ENCODE peak calls at places on chromosomes 11 and 22, in seven cellular contexts. D is HCT116, H is SK-N-SH, Y is K562, T is H1, R is HepG2, A is GM12878. N is an unnamed sample.
A peak's percentile ranks its signal among the peaks of the same experiment; 100 is the strongest.

GRCh38 chr11:76860539-76861475 is at the start of gene ACER3:
- DNase-seq in Y (peak; percentile 96), A (peak; percentile 45), D (peak; percentile 76), T (peak; percentile 93), H (peak; percentile 99), R (peak; percentile 78), N (peak; percentile 63)

GRCh38 chr22:50551160-50551752 is 5.6 kb downstream of the KLHDC7B start:
- DNase-seq in T (no peak), H (no peak), D (no peak), A (no peak), R (no peak), Y (no peak), N (no peak)

GRCh38 chr11:1085440-1086170 is 10.9 kb downstream of the MUC2 start:
- DNase-seq in Y (no peak), T (no peak), A (no peak), H (no peak), R (no peak), D (no peak), N (no peak)

GRCh38 chr11:91822805-91823204 is 401.8 kb upstream of the FAT3 start:
- DNase-seq in T (no peak), R (no peak), H (no peak), Y (peak; percentile 44), A (no peak), D (no peak), N (no peak)

GRCh38 chr11:107043242-107043991 is 25.1 kb upstream of the GUCY1A2 start:
- DNase-seq in H (no peak), R (no peak), T (no peak), Y (no peak), A (peak; percentile 71), D (no peak), N (no peak)

GRCh38 chr11:34234086-34234740 is 123.6 kb downstream of the ABTB2 start:
- DNase-seq in A (peak; percentile 88), Y (peak; percentile 70), H (no peak), R (no peak), T (peak; percentile 67), D (peak; percentile 64), N (no peak)

GRCh38 chr11:64074239-64074638 is 38.5 kb downstream of the FLRT1 start:
- DNase-seq in R (no peak), H (no peak), D (no peak), Y (peak; percentile 80), A (no peak), T (no peak), N (no peak)

GRCh38 chr22:41217553-41218157 is 12.5 kb downstream of the L3MBTL2 start:
- DNase-seq in R (no peak), Y (peak; percentile 10), D (no peak), H (no peak), T (peak; percentile 64), A (no peak), N (no peak)

GRCh38 chr11:46916669-46917108 is 1.7 kb downstream of the LRP4 start:
- DNase-seq in D (no peak), R (peak; percentile 55), T (peak; percentile 69), Y (peak; percentile 24), A (no peak), H (peak; percentile 81), N (no peak)

GRCh38 chr11:134224710-134225662 is 515 bp downstream of the VPS26B start:
- DNase-seq in T (no peak), D (no peak), R (peak; percentile 14), Y (peak; percentile 68), H (peak; percentile 66), A (no peak), N (no peak)

GRCh38 chr22:48244388-48245118 is 1482.1 kb downstream of the TBC1D22A start:
- DNase-seq in D (no peak), R (no peak), H (no peak), A (no peak), T (peak; percentile 20), Y (no peak), N (no peak)

GRCh38 chr22:44331881-44332714 is 19.3 kb upstream of the SHISAL1 start:
- DNase-seq in H (peak; percentile 86), T (no peak), D (no peak), Y (no peak), A (no peak), R (no peak), N (no peak)

GRCh38 chr11:128892866-128893565 is 1.9 kb downstream of the KCNJ5 start:
- DNase-seq in R (no peak), A (no peak), T (no peak), Y (no peak), H (no peak), D (no peak), N (no peak)

GRCh38 chr22:49825944-49826602 is 1.6 kb downstream of the BRD1 start:
- DNase-seq in R (peak; percentile 38), H (no peak), A (no peak), T (no peak), Y (peak; percentile 55), D (no peak), N (no peak)

GRCh38 chr11:19853016-19853415 is 140.4 kb downstream of the NAV2 start:
- DNase-seq in Y (no peak), A (no peak), T (no peak), R (no peak), D (no peak), H (no peak), N (no peak)

GRCh38 chr11:119509969-119510401 is 87.0 kb upstream of the THY1 start:
- DNase-seq in Y (peak; percentile 12), T (no peak), H (no peak), R (no peak), A (peak; percentile 76), D (no peak), N (no peak)

GRCh38 chr11:119512373-119512772 is 89.4 kb upstream of the THY1 start:
- DNase-seq in Y (no peak), D (no peak), A (peak; percentile 34), T (no peak), R (no peak), H (no peak), N (no peak)

GRCh38 chr11:119513806-119514170 is 90.8 kb upstream of the THY1 start:
- DNase-seq in H (no peak), Y (no peak), T (no peak), R (no peak), A (no peak), D (no peak), N (no peak)

GRCh38 chr11:119513141-119513805 is 90.3 kb upstream of the THY1 start:
- DNase-seq in D (no peak), Y (no peak), A (no peak), H (no peak), R (no peak), T (no peak), N (no peak)

DNA sequence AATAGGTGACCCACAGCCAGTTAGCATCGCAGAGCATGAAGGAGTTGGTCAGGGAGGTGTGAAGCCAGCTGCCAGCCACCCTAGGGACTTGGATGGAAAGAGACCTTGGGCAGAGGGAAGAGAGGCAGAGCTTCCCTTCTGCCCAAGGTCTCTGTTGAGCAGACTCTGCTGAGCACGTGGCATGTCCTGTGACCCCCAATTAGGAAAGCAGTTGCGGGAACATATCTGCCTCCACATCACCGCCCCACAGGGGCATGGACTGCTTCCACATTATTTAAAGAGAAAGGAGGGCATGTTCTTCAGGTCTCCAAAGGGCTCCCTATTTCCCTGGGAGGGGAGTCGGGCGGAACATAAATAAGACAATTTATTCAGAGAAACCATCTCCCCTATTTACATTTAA is 88.6 kb upstream of the THY1 start:
- DNase-seq in H (no peak), D (no peak), A (no peak), Y (no peak), R (no peak), T (no peak), N (no peak)
- TF ChIP-seq SIN3A in H (no peak), D (no peak), A (no peak), Y (no peak), R (no peak), T (no peak), N (no peak)

GRCh38 chr11:61075891-61076290 is 26.4 kb upstream of the CD5 start:
- DNase-seq in A (no peak), T (no peak), D (no peak), R (peak; percentile 34), H (no peak), Y (no peak), N (no peak)

GRCh38 chr11:61069427-61069826 is 32.9 kb upstream of the CD5 start:
- DNase-seq in T (no peak), Y (no peak), D (no peak), R (no peak), A (no peak), H (no peak), N (no peak)

GRCh38 chr11:61071880-61072279 is 30.4 kb upstream of the CD5 start:
- DNase-seq in R (no peak), A (no peak), H (no peak), Y (no peak), T (no peak), D (no peak), N (no peak)

GRCh38 chr11:61071208-61071681 is 31.0 kb upstream of the CD5 start:
- DNase-seq in Y (no peak), R (no peak), T (no peak), A (no peak), H (no peak), D (no peak), N (no peak)

DNA sequence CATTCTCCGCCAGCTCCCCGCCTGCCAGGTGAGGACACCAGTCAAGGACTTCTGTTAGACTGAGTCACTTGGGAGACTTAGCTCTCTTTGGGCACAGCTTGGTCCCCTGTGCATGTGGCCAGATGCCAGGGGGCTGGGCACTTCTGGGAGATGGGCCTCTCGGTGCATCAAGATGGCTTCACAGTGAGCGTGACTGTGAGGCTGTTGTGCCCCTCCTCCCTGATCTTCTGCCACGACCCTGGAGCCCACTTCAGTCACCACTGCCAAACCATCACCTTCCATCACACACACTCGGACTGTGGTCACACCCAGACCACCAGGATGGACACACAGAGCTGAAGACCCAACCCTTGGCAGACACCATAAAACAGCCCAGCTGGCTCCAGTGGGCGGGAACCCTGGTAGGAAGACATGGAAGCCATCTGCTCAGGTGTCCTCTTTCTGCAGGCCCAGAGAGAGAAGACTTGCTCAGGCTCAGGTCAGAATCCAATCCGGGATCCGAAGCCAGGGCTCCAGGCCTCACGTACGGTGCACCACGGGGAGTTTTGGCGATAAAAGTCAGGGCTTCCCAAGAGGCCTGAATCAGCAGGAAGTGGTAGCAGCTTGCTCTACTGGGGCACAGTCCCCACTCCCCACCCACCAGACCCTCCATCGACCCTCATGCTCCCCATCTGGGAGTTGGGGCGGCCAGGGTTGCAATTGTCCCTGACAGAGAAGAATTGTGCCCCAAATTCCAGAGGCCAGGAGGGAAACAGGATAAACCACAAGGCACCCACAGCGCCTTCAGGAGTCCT is 29.8 kb upstream of the CD5 start:
- DNase-seq in A (no peak), H (no peak), R (no peak), D (no peak), Y (no peak), T (no peak), N (no peak)
- H3K27ac ChIP-seq in A (no peak overlapping the region), H (no peak overlapping the region), R (no peak overlapping the region), D (no peak overlapping the region), Y (no peak overlapping the region), T (no peak overlapping the region), N (no peak overlapping the region)

DNA sequence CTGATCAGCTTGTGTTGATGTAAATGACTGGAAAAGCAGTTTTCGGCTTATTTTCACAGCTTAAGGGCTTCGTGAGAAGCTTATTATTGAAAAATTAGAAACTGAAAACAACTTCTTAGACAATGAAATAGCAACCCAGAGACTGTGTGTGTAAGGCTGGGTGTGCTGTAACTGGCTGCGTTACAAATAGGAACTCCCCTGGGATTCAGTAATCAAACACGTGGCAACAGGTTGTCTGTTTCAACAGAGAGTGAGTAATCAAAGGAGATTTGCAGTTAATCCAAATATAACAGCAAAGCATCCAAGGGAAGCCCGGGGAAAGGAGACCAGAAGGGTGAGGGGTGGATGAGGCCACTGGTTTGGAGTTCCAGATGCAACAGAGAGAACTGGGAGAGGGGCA is 19.2 kb downstream of the NTM start:
- DNase-seq in D (no peak), H (no peak), A (no peak), Y (no peak), T (no peak), R (no peak), N (no peak)
- TF ChIP-seq SIN3A in D (no peak), H (no peak), A (no peak), Y (no peak), T (no peak), R (no peak), N (no peak)

GRCh38 chr11:68449951-68450350 is 10.6 kb upstream of the PPP6R3 start:
- DNase-seq in R (no peak), A (no peak), T (no peak), D (no peak), Y (no peak), H (no peak), N (no peak)
- H3K27ac ChIP-seq in R (no peak overlapping the region), A (no peak overlapping the region), T (no peak overlapping the region), D (no peak overlapping the region), Y (no peak overlapping the region), H (no peak overlapping the region), N (no peak overlapping the region)

N was measured in Panc1.